ENCODE peak calls at places on chromosomes 16 and 17, in five cellular contexts. H, I, Q, K and S are unnamed samples.

GRCh38 chr17:50396261-50397110 is 837 bp downstream of the LRRC59 start:
- DNase-seq in H (peak), I (peak), Q (no peak), K (peak), S (peak)

GRCh38 chr17:16106161-16106891 is 106.7 kb downstream of the TTC19 start:
- DNase-seq in H (no peak), Q (no peak), I (peak), K (no peak), S (peak)

GRCh38 chr16:58843675-58844074 is 109.6 kb upstream of the GOT2 start:
- DNase-seq in I (peak), K (no peak), Q (no peak), H (no peak), S (peak)

GRCh38 chr16:67936876-67937605 is 391 bp upstream of the PSMB10 start:
- DNase-seq in K (peak), H (peak), I (no peak), Q (peak), S (peak)

GRCh38 chr17:56478836-56479447 is 114.6 kb upstream of the NOG start:
- DNase-seq in H (no peak), K (peak), I (peak), Q (peak), S (peak)

GRCh38 chr16:67346328-67346727 is 19.7 kb downstream of the LRRC36 start:
- DNase-seq in H (no peak), Q (no peak), K (no peak), I (no peak), S (no peak)

GRCh38 chr17:65055708-65056638 is 567 bp downstream of the GNA13 start:
- DNase-seq in H (peak), K (peak), Q (peak), I (peak), S (peak)

GRCh38 chr17:71975998-71976649 is 144.7 kb upstream of the SOX9 start:
- DNase-seq in H (peak), Q (no peak), K (peak), I (peak), S (no peak)

GRCh38 chr16:2980227-2981176 is at the start of gene PKMYT1:
- DNase-seq in H (peak), I (peak), Q (peak), K (peak), S (peak)

GRCh38 chr16:21598676-21599157 is 660 bp upstream of the METTL9 start:
- DNase-seq in I (no peak), Q (peak), H (no peak), K (no peak), S (peak)

GRCh38 chr16:72836985-72837384 is 210.9 kb downstream of the ZFHX3 start:
- DNase-seq in I (no peak), Q (no peak), H (no peak), K (no peak), S (no peak)

GRCh38 chr16:57721765-57722499 is 13.6 kb upstream of the KATNB1 start:
- DNase-seq in K (no peak), Q (no peak), H (no peak), I (no peak), S (no peak)

GRCh38 chr17:78641243-78641642 is 64.0 kb upstream of the DNAH17 start:
- DNase-seq in I (no peak), K (no peak), H (no peak), Q (no peak), S (no peak)

GRCh38 chr17:44030482-44030881 is 15.7 kb upstream of the TMEM101 start:
- DNase-seq in K (no peak), Q (no peak), H (no peak), I (no peak), S (no peak)

GRCh38 chr16:53611151-53611802 is 92.4 kb downstream of the RPGRIP1L start:
- DNase-seq in Q (no peak), H (no peak), I (no peak), K (no peak), S (no peak)

GRCh38 chr17:38628441-38628840 is 22.7 kb upstream of the SRCIN1 start:
- DNase-seq in Q (no peak), I (no peak), K (peak), H (no peak), S (peak)

GRCh38 chr17:7241047-7241733 is 1.1 kb downstream of the GABARAP start:
- DNase-seq in H (no peak), K (no peak), I (no peak), Q (no peak), S (peak)

GRCh38 chr17:72122668-72123495 is 2.1 kb downstream of the SOX9 start:
- DNase-seq in H (peak), K (no peak), I (peak), Q (peak), S (no peak)